ENCODE peak calls at places on chromosomes 13 and 19, in six cellular contexts. D, O, L, K, C and E are unnamed samples.
A peak's percentile ranks its signal among the peaks of the same experiment; 100 is the strongest.

GRCh38 chr19:10474962-10475451 is 28.1 kb downstream of the KEAP1 start:
- DNase-seq in D (no peak), O (no peak), L (no peak), K (no peak), C (no peak), E (no peak)

GRCh38 chr13:112748947-112749346 is 59.1 kb downstream of the ATP11A start:
- DNase-seq in D (no peak), O (no peak), L (no peak), K (peak; percentile 88), C (no peak), E (no peak)

GRCh38 chr19:18972301-18972831 is 31.3 kb upstream of the HOMER3 start:
- DNase-seq in D (no peak), O (no peak), L (no peak), K (no peak), C (no peak), E (no peak)

GRCh38 chr13:20702945-20703784 is at the start of gene IL17D:
- DNase-seq in D (no peak), O (peak; percentile 63), L (peak; percentile 78), K (no peak), C (no peak), E (peak; percentile 40)

GRCh38 chr13:24141333-24141910 is 19.1 kb upstream of the SPATA13 start:
- DNase-seq in D (no peak), O (no peak), L (no peak), K (no peak), C (no peak), E (no peak)

GRCh38 chr13:74575729-74576125 is 441.5 kb upstream of the KLF12 start:
- DNase-seq in D (peak; percentile 81), O (peak; percentile 11), L (peak; percentile 24), K (peak; percentile 85), C (peak; percentile 77), E (no peak)

GRCh38 chr13:85665286-85665685 is 133.9 kb downstream of the SLITRK6 start:
- DNase-seq in D (no peak), O (no peak), L (no peak), K (no peak), C (no peak), E (no peak)

GRCh38 chr19:34468400-34468799 is 13.2 kb upstream of the WTIP start:
- DNase-seq in D (no peak), O (no peak), L (no peak), K (no peak), C (no peak), E (no peak)

GRCh38 chr19:58558066-58558622 is at the start of gene UBE2M:
- DNase-seq in D (peak; percentile 66), O (no peak), L (no peak), K (peak; percentile 82), C (no peak), E (no peak)

GRCh38 chr13:43240278-43240677 is 216.9 kb downstream of the DNAJC15 start:
- DNase-seq in D (no peak), O (peak; percentile 55), L (peak; percentile 62), K (no peak), C (no peak), E (no peak)

GRCh38 chr13:67369895-67370660 is 139.9 kb upstream of the PCDH9 start:
- DNase-seq in D (no peak), O (no peak), L (no peak), K (no peak), C (no peak), E (no peak)

GRCh38 chr13:110448230-110448629 is 113.3 kb downstream of the RAB20 start:
- DNase-seq in D (no peak), O (no peak), L (no peak), K (no peak), C (no peak), E (no peak)

GRCh38 chr19:8221161-8221560 is 12.0 kb downstream of the CERS4 start:
- DNase-seq in D (no peak), O (no peak), L (no peak), K (no peak), C (no peak), E (no peak)

GRCh38 chr19:58382997-58383603 is 2.3 kb upstream of the ZNF837 start:
- DNase-seq in D (peak; percentile 24), O (no peak), L (no peak), K (no peak), C (no peak), E (no peak)

GRCh38 chr19:55642153-55643002 is 1.1 kb upstream of the ZNF581 start:
- DNase-seq in D (no peak), O (no peak), L (no peak), K (no peak), C (no peak), E (peak; percentile 53)

GRCh38 chr19:37329686-37330085 is 41.2 kb upstream of the ZNF527 start:
- DNase-seq in D (peak; percentile 59), O (no peak), L (no peak), K (no peak), C (no peak), E (no peak)

GRCh38 chr19:58407658-58408151 is 744 bp upstream of the ZNF584 start:
- DNase-seq in D (peak; percentile 46), O (no peak), L (no peak), K (no peak), C (no peak), E (no peak)

GRCh38 chr19:19464339-19465098 is 50.8 kb downstream of the TSSK6 start:
- DNase-seq in D (no peak), O (no peak), L (no peak), K (no peak), C (no peak), E (no peak)

GRCh38 chr19:925912-926594 is at the start of gene ARID3A:
- DNase-seq in D (peak; percentile 71), O (peak; percentile 86), L (peak; percentile 86), K (no peak), C (peak; percentile 81), E (no peak)

GRCh38 chr13:101116826-101117225 is 299.5 kb downstream of the NALCN start:
- DNase-seq in D (peak; percentile 42), O (no peak), L (no peak), K (no peak), C (no peak), E (no peak)

GRCh38 chr19:38211779-38212178 is 12.2 kb downstream of the DPF1 start:
- DNase-seq in D (peak; percentile 60), O (no peak), L (no peak), K (no peak), C (no peak), E (no peak)

GRCh38 chr19:51012661-51013190 is 6.8 kb downstream of the KLK10 start:
- DNase-seq in D (no peak), O (no peak), L (no peak), K (no peak), C (no peak), E (no peak)
- TF ChIP-seq CTCF in D (no peak), O (no peak), L (no peak), K (no peak), C (no peak), E (no peak)

GRCh38 chr13:33349314-33349995 is 63.9 kb upstream of the STARD13 start:
- DNase-seq in D (peak; percentile 47), O (no peak), L (no peak), K (no peak), C (no peak), E (no peak)

GRCh38 chr13:33349996-33350826 is 64.7 kb upstream of the STARD13 start:
- DNase-seq in D (peak; percentile 32), O (peak; percentile 26), L (peak; percentile 45), K (no peak), C (peak; percentile 69), E (no peak)

GRCh38 chr13:33352023-33352422 is 66.5 kb upstream of the STARD13 start:
- DNase-seq in D (no peak), O (no peak), L (no peak), K (no peak), C (no peak), E (no peak)

GRCh38 chr13:33352520-33352919 is 67.0 kb upstream of the STARD13 start:
- DNase-seq in D (no peak), O (no peak), L (no peak), K (no peak), C (no peak), E (no peak)

GRCh38 chr13:33351324-33351723 is 65.8 kb upstream of the STARD13 start:
- DNase-seq in D (no peak), O (peak; percentile 24), L (no peak), K (no peak), C (no peak), E (no peak)
- TF ChIP-seq CTCF in D (no peak), O (no peak), L (no peak), K (peak; percentile 54), C (no peak), E (no peak)

DNA sequence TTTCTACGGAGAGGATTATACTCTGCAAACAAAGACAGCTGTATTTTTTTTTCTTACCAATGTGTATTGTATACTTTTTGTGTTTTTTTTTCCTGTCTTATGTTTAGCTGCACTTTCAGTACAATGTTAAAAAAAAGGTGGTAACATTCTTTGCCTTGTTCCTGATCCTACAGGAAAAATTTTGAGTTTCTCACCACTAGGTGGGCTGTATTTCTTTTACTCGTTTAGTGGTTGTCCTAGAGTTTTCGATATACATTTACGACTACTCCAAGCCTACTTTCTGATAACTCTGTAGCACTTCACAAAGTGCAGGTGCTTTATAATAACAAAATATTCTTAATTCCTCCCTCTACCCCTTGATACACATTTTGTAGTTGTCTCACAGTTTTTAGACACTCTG is 652.2 kb downstream of the UQCRFS1 start:
- DNase-seq in D (no peak), O (no peak), L (no peak), K (no peak), C (no peak), E (no peak)
- TF ChIP-seq CTCF in D (peak; percentile 61), O (no peak), L (no peak), K (no peak), C (peak; percentile 56), E (no peak)

GRCh38 chr13:111549464-111549863 is 229.0 kb downstream of the TEX29 start:
- DNase-seq in D (no peak), O (no peak), L (no peak), K (no peak), C (no peak), E (no peak)

GRCh38 chr13:111548805-111549204 is 228.4 kb downstream of the TEX29 start:
- DNase-seq in D (no peak), O (no peak), L (no peak), K (peak; percentile 51), C (no peak), E (no peak)

GRCh38 chr13:111547726-111548273 is 227.4 kb downstream of the TEX29 start:
- DNase-seq in D (no peak), O (no peak), L (no peak), K (peak; percentile 81), C (no peak), E (no peak)

GRCh38 chr13:111548301-111548700 is 227.9 kb downstream of the TEX29 start:
- DNase-seq in D (no peak), O (no peak), L (no peak), K (peak; percentile 90), C (no peak), E (no peak)

DNA sequence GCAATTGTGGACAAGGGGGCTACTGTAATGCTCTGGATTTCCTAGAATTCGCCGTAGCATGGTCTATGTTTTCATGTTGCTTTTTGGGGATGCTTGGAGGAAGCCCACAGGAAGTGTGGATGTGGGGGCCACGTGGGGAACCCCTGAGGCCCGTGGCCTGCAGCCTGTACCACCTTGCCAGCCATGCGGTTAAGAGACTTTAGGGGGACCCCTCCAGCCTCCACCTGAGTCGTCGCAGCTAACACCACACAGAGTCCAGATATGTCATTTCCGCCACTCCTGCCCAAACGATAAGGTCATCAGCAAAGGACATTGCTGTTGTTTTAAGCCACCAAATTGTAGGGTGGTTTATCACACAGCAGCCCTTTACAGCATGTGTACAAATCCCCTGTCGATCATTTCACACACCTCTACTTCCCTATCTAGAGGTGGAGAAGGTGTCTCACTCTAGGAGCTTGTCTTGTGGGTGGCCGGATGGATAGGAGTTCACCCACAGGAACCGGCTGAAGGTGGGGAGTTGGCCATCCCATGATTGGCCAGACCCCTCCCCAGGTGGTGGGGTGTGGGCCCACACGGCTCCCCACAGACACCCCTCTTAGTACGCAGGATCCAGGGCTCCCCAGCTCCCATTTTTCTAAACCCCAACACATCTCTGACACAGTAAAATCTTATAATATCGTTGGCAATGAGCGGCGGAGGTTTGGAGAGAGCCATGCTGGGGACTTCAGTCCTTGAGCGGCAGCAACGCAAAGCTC is 226.7 kb downstream of the TEX29 start:
- DNase-seq in D (no peak), O (no peak), L (no peak), K (peak; percentile 34), C (no peak), E (no peak)
- TF ChIP-seq CTCF in D (no peak), O (no peak), L (no peak), K (no peak), C (no peak), E (no peak)